ENCODE peak calls at places on chromosomes 11 and 22, in six cellular contexts. One of them, this sample, is unnamed. For H3K9me3, the result is how much of the 10 kb centered on the place peaks cover.

GRCh38 chr11:44518968-44519550 is 46.4 kb upstream of the CD82 start:
- DNase-seq in CD4-positive, alpha-beta memory T cell: no peak
- DNase-seq in MM.1S: no peak
- DNase-seq in neural progenitor cell: no peak
- DNase-seq in left lung: no peak
- DNase-seq in neuronal stem cell: no peak
- DNase-seq in this sample: no peak

GRCh38 chr11:75802913-75803820 is 11.8 kb upstream of the UVRAG start:
- DNase-seq in neural progenitor cell: peak
- DNase-seq in CD4-positive, alpha-beta memory T cell: peak
- DNase-seq in left lung: no peak
- DNase-seq in MM.1S: peak
- DNase-seq in neuronal stem cell: peak
- DNase-seq in this sample: peak

GRCh38 chr11:27472398-27473016 is at the start of gene LGR4:
- DNase-seq in MM.1S: peak
- DNase-seq in neural progenitor cell: peak
- DNase-seq in left lung: peak
- DNase-seq in CD4-positive, alpha-beta memory T cell: peak
- DNase-seq in neuronal stem cell: peak
- DNase-seq in this sample: peak

GRCh38 chr11:12187399-12187798 is 77.0 kb downstream of the MICAL2 start:
- DNase-seq in neuronal stem cell: no peak
- DNase-seq in neural progenitor cell: peak
- DNase-seq in CD4-positive, alpha-beta memory T cell: peak
- DNase-seq in MM.1S: no peak
- DNase-seq in left lung: no peak
- DNase-seq in this sample: no peak

GRCh38 chr11:73420136-73420535 is 43.9 kb downstream of the RELT start:
- DNase-seq in neural progenitor cell: no peak
- DNase-seq in left lung: no peak
- DNase-seq in CD4-positive, alpha-beta memory T cell: no peak
- DNase-seq in MM.1S: no peak
- DNase-seq in neuronal stem cell: no peak
- DNase-seq in this sample: no peak

GRCh38 chr11:92804388-92804787 is 165.1 kb upstream of the MTNR1B start:
- DNase-seq in MM.1S: no peak
- DNase-seq in neuronal stem cell: peak
- DNase-seq in CD4-positive, alpha-beta memory T cell: no peak
- DNase-seq in left lung: no peak
- DNase-seq in neural progenitor cell: peak
- DNase-seq in this sample: no peak

GRCh38 chr11:130636672-130637463 is 188.4 kb downstream of the ADAMTS15 start:
- DNase-seq in MM.1S: no peak
- DNase-seq in CD4-positive, alpha-beta memory T cell: no peak
- DNase-seq in left lung: no peak
- DNase-seq in neural progenitor cell: no peak
- DNase-seq in neuronal stem cell: no peak
- DNase-seq in this sample: no peak

GRCh38 chr11:64156235-64157011 is 9.5 kb downstream of the MACROD1 start:
- DNase-seq in neuronal stem cell: no peak
- DNase-seq in neural progenitor cell: no peak
- DNase-seq in MM.1S: no peak
- DNase-seq in left lung: no peak
- DNase-seq in CD4-positive, alpha-beta memory T cell: no peak
- DNase-seq in this sample: no peak

GRCh38 chr11:82734120-82734479 is 436 bp upstream of the FAM181B start:
- DNase-seq in left lung: no peak
- DNase-seq in neuronal stem cell: no peak
- DNase-seq in CD4-positive, alpha-beta memory T cell: no peak
- DNase-seq in MM.1S: no peak
- DNase-seq in neural progenitor cell: no peak
- DNase-seq in this sample: no peak
- H3K27ac ChIP-seq in left lung: no peak
- H3K27ac ChIP-seq in neuronal stem cell: no peak
- H3K27ac ChIP-seq in CD4-positive, alpha-beta memory T cell: no peak
- H3K27ac ChIP-seq in MM.1S: no peak
- H3K27ac ChIP-seq in neural progenitor cell: no peak
- H3K27ac ChIP-seq in this sample: no peak

GRCh38 chr11:104490182-104490581 is 326.2 kb upstream of the PDGFD start:
- DNase-seq in CD4-positive, alpha-beta memory T cell: no peak
- DNase-seq in neuronal stem cell: no peak
- DNase-seq in MM.1S: no peak
- DNase-seq in neural progenitor cell: no peak
- DNase-seq in left lung: peak
- DNase-seq in this sample: no peak
- H3K9me3 ChIP-seq in CD4-positive, alpha-beta memory T cell: under half
- H3K9me3 ChIP-seq in neuronal stem cell: under half
- H3K9me3 ChIP-seq in MM.1S: under half
- H3K9me3 ChIP-seq in neural progenitor cell: under half
- H3K9me3 ChIP-seq in left lung: half or more
- H3K9me3 ChIP-seq in this sample: under half

GRCh38 chr11:96036863-96037262 is 113.0 kb upstream of the MTMR2 start:
- DNase-seq in neural progenitor cell: no peak
- DNase-seq in CD4-positive, alpha-beta memory T cell: no peak
- DNase-seq in left lung: no peak
- DNase-seq in MM.1S: no peak
- DNase-seq in neuronal stem cell: no peak
- DNase-seq in this sample: no peak

GRCh38 chr11:96038046-96038445 is 114.1 kb upstream of the MTMR2 start:
- DNase-seq in neuronal stem cell: no peak
- DNase-seq in MM.1S: no peak
- DNase-seq in left lung: no peak
- DNase-seq in neural progenitor cell: no peak
- DNase-seq in CD4-positive, alpha-beta memory T cell: no peak
- DNase-seq in this sample: no peak

GRCh38 chr11:96035744-96036087 is 111.8 kb upstream of the MTMR2 start:
- DNase-seq in CD4-positive, alpha-beta memory T cell: no peak
- DNase-seq in neural progenitor cell: no peak
- DNase-seq in neuronal stem cell: no peak
- DNase-seq in MM.1S: no peak
- DNase-seq in left lung: no peak
- DNase-seq in this sample: no peak

GRCh38 chr11:96035031-96035743 is 111.3 kb upstream of the MTMR2 start:
- DNase-seq in neural progenitor cell: no peak
- DNase-seq in CD4-positive, alpha-beta memory T cell: no peak
- DNase-seq in left lung: no peak
- DNase-seq in MM.1S: no peak
- DNase-seq in neuronal stem cell: no peak
- DNase-seq in this sample: no peak

GRCh38 chr11:96037267-96037990 is 113.5 kb upstream of the MTMR2 start:
- DNase-seq in left lung: no peak
- DNase-seq in neural progenitor cell: no peak
- DNase-seq in neuronal stem cell: no peak
- DNase-seq in CD4-positive, alpha-beta memory T cell: no peak
- DNase-seq in MM.1S: no peak
- DNase-seq in this sample: no peak
- H3K4me3 ChIP-seq in left lung: no peak
- H3K4me3 ChIP-seq in neural progenitor cell: no peak
- H3K4me3 ChIP-seq in neuronal stem cell: no peak
- H3K4me3 ChIP-seq in CD4-positive, alpha-beta memory T cell: no peak
- H3K4me3 ChIP-seq in MM.1S: no peak
- H3K4me3 ChIP-seq in this sample: no peak

DNA sequence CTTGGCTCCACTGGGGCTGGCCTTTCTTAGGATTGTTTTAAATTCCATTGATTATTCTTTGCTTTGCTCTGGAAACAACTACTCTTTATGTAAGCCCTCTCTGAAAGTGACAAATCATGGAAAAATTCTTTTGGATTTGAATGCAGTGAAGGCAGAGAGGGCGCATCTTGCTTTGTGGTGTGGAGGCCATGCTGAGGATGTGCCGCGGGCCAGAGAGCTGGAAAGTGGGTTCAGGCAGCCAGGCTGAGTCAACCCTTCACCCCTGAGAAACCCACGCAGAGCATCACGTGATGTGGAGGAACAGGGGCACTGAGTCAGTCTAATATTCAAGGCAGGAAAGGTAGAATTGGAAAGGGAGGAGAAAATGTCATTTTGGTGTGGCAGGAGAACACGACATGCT is 62.4 kb upstream of the AMPD3 start:
- DNase-seq in CD4-positive, alpha-beta memory T cell: no peak
- DNase-seq in left lung: no peak
- DNase-seq in neural progenitor cell: no peak
- DNase-seq in neuronal stem cell: no peak
- DNase-seq in MM.1S: no peak
- DNase-seq in this sample: no peak
- H3K27ac ChIP-seq in CD4-positive, alpha-beta memory T cell: no peak
- H3K27ac ChIP-seq in left lung: no peak
- H3K27ac ChIP-seq in neural progenitor cell: no peak
- H3K27ac ChIP-seq in neuronal stem cell: no peak
- H3K27ac ChIP-seq in MM.1S: no peak
- H3K27ac ChIP-seq in this sample: no peak

GRCh38 chr11:2645779-2646118 is 54.0 kb downstream of the KCNQ1OT1 start:
- DNase-seq in neuronal stem cell: no peak
- DNase-seq in CD4-positive, alpha-beta memory T cell: no peak
- DNase-seq in left lung: no peak
- DNase-seq in neural progenitor cell: no peak
- DNase-seq in MM.1S: no peak
- DNase-seq in this sample: no peak
- H3K9me3 ChIP-seq in neuronal stem cell: under half
- H3K9me3 ChIP-seq in CD4-positive, alpha-beta memory T cell: under half
- H3K9me3 ChIP-seq in left lung: half or more
- H3K9me3 ChIP-seq in neural progenitor cell: half or more
- H3K9me3 ChIP-seq in MM.1S: under half
- H3K9me3 ChIP-seq in this sample: under half

GRCh38 chr11:120336641-120337132 is 474 bp downstream of the ARHGEF12 start:
- DNase-seq in MM.1S: peak
- DNase-seq in neural progenitor cell: no peak
- DNase-seq in CD4-positive, alpha-beta memory T cell: no peak
- DNase-seq in left lung: peak
- DNase-seq in neuronal stem cell: no peak
- DNase-seq in this sample: peak
- H3K4me3 ChIP-seq in MM.1S: peak
- H3K4me3 ChIP-seq in neural progenitor cell: peak
- H3K4me3 ChIP-seq in CD4-positive, alpha-beta memory T cell: peak
- H3K4me3 ChIP-seq in left lung: peak
- H3K4me3 ChIP-seq in neuronal stem cell: peak
- H3K4me3 ChIP-seq in this sample: peak

DNA sequence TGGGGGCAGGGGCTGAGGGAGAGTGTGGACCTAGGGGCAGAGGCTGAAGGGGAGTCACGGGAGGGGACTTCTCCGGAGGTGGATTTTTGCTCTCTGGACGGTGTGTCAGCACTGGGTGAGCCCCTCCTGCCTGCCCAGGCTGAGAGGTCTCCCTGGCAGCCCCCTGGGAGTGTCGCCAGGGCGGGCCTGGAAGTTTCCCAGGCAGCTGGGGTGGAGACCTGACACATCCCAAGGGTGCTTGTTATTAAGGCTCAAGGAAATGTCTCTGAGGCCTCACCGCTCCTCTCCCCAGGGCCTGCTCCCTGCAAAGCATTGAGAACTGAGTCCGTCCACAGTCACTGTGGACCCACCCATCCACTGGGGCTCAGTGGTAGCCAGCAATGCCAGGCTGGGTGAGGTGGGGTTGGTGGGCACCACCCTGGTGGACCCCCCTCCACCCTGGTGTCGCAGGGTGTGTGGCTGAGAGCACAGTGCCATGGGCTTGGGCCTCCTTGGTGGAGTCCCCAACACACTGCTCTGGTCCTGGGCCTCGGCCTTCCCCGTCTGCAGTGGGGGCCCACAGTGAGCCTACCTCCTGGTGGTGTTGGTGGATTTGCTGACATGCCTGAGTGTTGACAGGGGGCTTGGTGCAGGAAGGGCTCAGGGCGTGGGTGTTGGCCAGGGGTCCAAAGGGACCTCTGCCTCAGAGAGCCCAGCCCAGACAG is 2.5 kb downstream of the CD81 start:
- DNase-seq in MM.1S: no peak
- DNase-seq in left lung: peak
- DNase-seq in CD4-positive, alpha-beta memory T cell: no peak
- DNase-seq in neuronal stem cell: no peak
- DNase-seq in neural progenitor cell: no peak
- DNase-seq in this sample: peak
- H3K27ac ChIP-seq in MM.1S: no peak
- H3K27ac ChIP-seq in left lung: peak
- H3K27ac ChIP-seq in CD4-positive, alpha-beta memory T cell: no peak
- H3K27ac ChIP-seq in neuronal stem cell: no peak
- H3K27ac ChIP-seq in neural progenitor cell: no peak
- H3K27ac ChIP-seq in this sample: no peak

GRCh38 chr22:47391169-47392053 is 629.0 kb downstream of the TBC1D22A start:
- DNase-seq in neuronal stem cell: no peak
- DNase-seq in CD4-positive, alpha-beta memory T cell: no peak
- DNase-seq in neural progenitor cell: no peak
- DNase-seq in left lung: peak
- DNase-seq in MM.1S: no peak
- DNase-seq in this sample: peak
- H3K9me3 ChIP-seq in neuronal stem cell: half or more
- H3K9me3 ChIP-seq in CD4-positive, alpha-beta memory T cell: under half
- H3K9me3 ChIP-seq in neural progenitor cell: under half
- H3K9me3 ChIP-seq in left lung: under half
- H3K9me3 ChIP-seq in MM.1S: under half
- H3K9me3 ChIP-seq in this sample: under half

This sample was measured in aorta.